ENCODE peak calls at places on chromosomes 4 and X, in nine cellular contexts. T is T-helper 2 cell, W is hepatocyte, Q is KBM-7, M is lung, K is astrocyte of the spinal cord, G is COR-L47, N is neural progenitor cell, F is hepatic stellate cell. U is an unnamed sample.

GRCh38 chrX:139680356-139680755 is 27.6 kb downstream of the MCF2 start:
- DNase-seq in G (no peak), N (no peak), W (no peak), Q (no peak), M (no peak), K (no peak), F (no peak), T (no peak), U (no peak)

GRCh38 chr4:88866862-88867550 is 169.4 kb upstream of the NAP1L5 start:
- DNase-seq in M (no peak), Q (no peak), N (no peak), G (no peak), K (peak), W (no peak), F (peak), T (no peak), U (peak)

GRCh38 chrX:2819345-2820130 is 9.2 kb upstream of the GYG2 start:
- DNase-seq in F (peak), M (no peak), T (no peak), W (peak), K (peak), Q (peak), G (no peak), N (no peak), U (peak)

GRCh38 chrX:137748827-137749226 is 182.9 kb downstream of the ZIC3 start:
- DNase-seq in Q (no peak), G (no peak), T (no peak), K (no peak), W (no peak), N (peak), M (no peak), F (no peak), U (no peak)

GRCh38 chrX:17738002-17738713 is 865 bp downstream of the SCML1 start:
- DNase-seq in F (peak), M (peak), G (peak), Q (peak), W (peak), N (peak), K (peak), T (peak), U (peak)

GRCh38 chr4:94416981-94417380 is 34.8 kb upstream of the PDLIM5 start:
- DNase-seq in M (no peak), T (no peak), F (no peak), Q (no peak), K (no peak), W (no peak), G (no peak), N (no peak), U (no peak)

GRCh38 chr4:153198739-153199138 is 5.5 kb upstream of the TRIM2 start:
- DNase-seq in T (no peak), M (no peak), W (no peak), K (no peak), N (no peak), G (no peak), Q (no peak), F (no peak), U (no peak)

GRCh38 chr4:112245383-112245782 is 13.8 kb downstream of the AP1AR start:
- DNase-seq in F (no peak), Q (no peak), T (no peak), N (no peak), K (no peak), M (no peak), W (no peak), G (no peak), U (no peak)

GRCh38 chrX:21745756-21746155 is 12.2 kb downstream of the SMPX start:
- DNase-seq in M (peak), T (peak), G (no peak), W (peak), N (peak), K (peak), Q (peak), F (no peak), U (peak)

GRCh38 chr4:791866-792630 is 33.9 kb downstream of the CPLX1 start:
- DNase-seq in W (no peak), F (no peak), N (no peak), Q (no peak), K (no peak), T (peak), G (no peak), M (no peak), U (peak)

GRCh38 chrX:118948270-118948669 is 26.1 kb upstream of the LONRF3 start:
- DNase-seq in K (no peak), Q (peak), T (no peak), N (no peak), W (no peak), F (no peak), M (no peak), G (no peak), U (no peak)

GRCh38 chrX:68186552-68187262 is 246.6 kb downstream of the OPHN1 start:
- DNase-seq in W (no peak), Q (peak), K (no peak), G (no peak), T (no peak), F (no peak), N (no peak), M (no peak), U (peak)

GRCh38 chrX:57286507-57287251 is at the start of gene FAAH2:
- DNase-seq in F (no peak), Q (peak), G (peak), M (peak), W (peak), N (peak), T (peak), K (no peak), U (no peak)

GRCh38 chrX:31355206-31355955 is 283.5 kb upstream of the FTHL17 start:
- DNase-seq in F (no peak), Q (no peak), W (no peak), N (no peak), G (no peak), M (no peak), K (no peak), T (no peak), U (no peak)

GRCh38 chrX:154774622-154775021 is 12.0 kb downstream of the DKC1 start:
- DNase-seq in T (no peak), Q (no peak), F (no peak), W (no peak), K (no peak), M (no peak), G (no peak), N (no peak), U (no peak)

GRCh38 chr4:10281996-10282395 is 165.4 kb upstream of the WDR1 start:
- DNase-seq in M (no peak), T (no peak), K (no peak), F (peak), W (no peak), N (no peak), G (no peak), Q (no peak), U (no peak)

GRCh38 chr4:32858971-32859370 is 2138.8 kb downstream of the PCDH7 start:
- DNase-seq in K (peak), Q (no peak), M (no peak), N (no peak), T (no peak), W (peak), G (no peak), F (no peak), U (no peak)

U was measured in dermis blood vessel endothelial cell.